ENCODE peak calls at places on chromosomes 1 and 21, in seven cellular contexts. T is NCI-H1105 treated with DMSO at 0.1 percent for 48 hours; R is NCI-H1694; C is NCI-H446 treated with DMSO at 0.1 percent for 48 hours; H is NCI-H510A treated with DMSO at 0.1 percent for 48 hours; E is stimulated activated CD8-positive, alpha-beta memory T cell treated with anti-CD3 and anti-CD28 coated beads, Interleukin-4, amount 100 ng/mL, for 24 hours; V is T-cell. N is an unnamed sample.

GRCh38 chr1:238789916-238790667 is 596.3 kb upstream of the CHRM3 start:
- DNase-seq in E (no peak), H (no peak), T (no peak), V (no peak), C (no peak), R (no peak), N (no peak)

GRCh38 chr1:60118119-60118518 is 44.5 kb upstream of the C1orf87 start:
- DNase-seq in C (no peak), R (no peak), V (no peak), E (no peak), H (no peak), T (no peak), N (no peak)

GRCh38 chr1:38006008-38006828 is 904 bp upstream of the FHL3 start:
- DNase-seq in H (no peak), R (no peak), V (no peak), E (no peak), T (no peak), C (no peak), N (no peak)

GRCh38 chr1:149945206-149945605 is 8.5 kb upstream of the MTMR11 start:
- DNase-seq in H (no peak), C (no peak), E (no peak), R (no peak), V (no peak), T (no peak), N (no peak)

GRCh38 chr1:243390315-243390875 is 134.6 kb downstream of the SDCCAG8 start:
- DNase-seq in H (no peak), R (no peak), C (no peak), E (no peak), T (no peak), V (no peak), N (no peak)

GRCh38 chr1:184387069-184387870 is 441 bp downstream of the C1orf21 start:
- DNase-seq in R (no peak), C (no peak), V (peak), E (peak), H (peak), T (peak), N (no peak)

GRCh38 chr1:67685558-67686271 is 714 bp downstream of the GADD45A start:
- DNase-seq in T (no peak), V (peak), H (peak), C (no peak), E (peak), R (no peak), N (no peak)

GRCh38 chr21:45870851-45871615 is 110.5 kb upstream of the COL6A1 start:
- DNase-seq in V (no peak), H (no peak), C (no peak), R (no peak), T (no peak), E (no peak), N (no peak)

GRCh38 chr1:218463194-218464156 is 118.3 kb downstream of the TGFB2 start:
- DNase-seq in E (no peak), R (no peak), V (no peak), C (no peak), H (no peak), T (no peak), N (no peak)

GRCh38 chr1:205073511-205073910 is 10.7 kb downstream of the TMEM81 start:
- DNase-seq in E (no peak), H (no peak), T (no peak), V (no peak), R (no peak), C (no peak), N (no peak)

GRCh38 chr1:169060906-169061683 is 45.4 kb upstream of the ATP1B1 start:
- DNase-seq in V (no peak), T (no peak), C (no peak), E (no peak), H (no peak), R (no peak), N (no peak)

GRCh38 chr1:234541281-234541975 is 62.4 kb upstream of the TARBP1 start:
- DNase-seq in C (no peak), H (no peak), V (no peak), R (no peak), E (no peak), T (no peak), N (no peak)

GRCh38 chr1:239233626-239234025 is 152.7 kb upstream of the CHRM3 start:
- DNase-seq in V (no peak), C (no peak), E (no peak), T (no peak), H (no peak), R (no peak), N (no peak)

GRCh38 chr1:173103006-173103405 is 52.3 kb upstream of the TNFSF18 start:
- DNase-seq in R (no peak), C (no peak), V (no peak), H (no peak), E (no peak), T (no peak), N (no peak)

GRCh38 chr1:4668738-4669700 is 14.6 kb downstream of the AJAP1 start:
- DNase-seq in R (no peak), C (no peak), V (no peak), T (no peak), H (no peak), E (no peak), N (peak)

GRCh38 chr1:29230553-29231378 is at the start of gene MECR:
- DNase-seq in H (peak), C (peak), T (peak), R (peak), V (peak), E (peak), N (peak)

GRCh38 chr1:200252526-200252925 is 157.3 kb downstream of the ZNF281 start:
- DNase-seq in V (no peak), H (no peak), C (no peak), T (no peak), E (no peak), R (no peak), N (no peak)

GRCh38 chr1:247268390-247269045 is 12.6 kb downstream of the VN1R5 start:
- DNase-seq in R (no peak), C (no peak), V (no peak), H (no peak), E (no peak), T (no peak), N (no peak)

GRCh38 chr1:181260994-181261393 is 172.5 kb downstream of the IER5 start:
- DNase-seq in R (no peak), V (no peak), E (no peak), H (no peak), C (no peak), T (no peak), N (no peak)

GRCh38 chr1:175564119-175564518 is 179.3 kb downstream of the TNR start:
- DNase-seq in R (no peak), T (no peak), V (no peak), E (no peak), H (no peak), C (no peak), N (no peak)

GRCh38 chr21:45410151-45410864 is 5.3 kb downstream of the COL18A1 start:
- DNase-seq in V (no peak), R (no peak), T (no peak), H (no peak), E (no peak), C (no peak), N (no peak)

GRCh38 chr1:110130113-110130591 is 17.9 kb downstream of the UBL4B start:
- DNase-seq in C (no peak), E (no peak), V (no peak), H (peak), T (no peak), R (no peak), N (no peak)

GRCh38 chr1:21932127-21932526 is 5.0 kb downstream of the HSPG2 start:
- DNase-seq in E (no peak), T (no peak), R (no peak), C (no peak), H (no peak), V (no peak), N (no peak)

GRCh38 chr1:181179980-181180964 is 91.8 kb downstream of the IER5 start:
- DNase-seq in C (peak), V (peak), H (peak), R (peak), E (peak), T (peak), N (no peak)

GRCh38 chr1:91731815-91732214 is 154.1 kb downstream of the TGFBR3 start:
- DNase-seq in T (no peak), H (no peak), R (no peak), E (peak), V (no peak), C (no peak), N (no peak)